ENCODE peak calls at places on chromosome 3, in nine cellular contexts. W is endothelial cell; G is Right ventricle myocardium superior; Z is mucosa of gallbladder; U is cardiac muscle cell; K is astrocyte of the spinal cord; O is sigmoid colon; S is activated T-helper 9 cell treated with anti-CD3 and anti-CD28 coated beads, Interleukin-2, amount 50 U/mL, for 16 hours; A is DMS79. M is an unnamed sample.

GRCh38 chr3:195238626-195239118 is 32.3 kb downstream of the XXYLT1 start:
- DNase-seq in G (no peak), A (no peak), S (no peak), Z (no peak), O (peak), U (no peak), W (no peak), K (peak), M (no peak)

GRCh38 chr3:50675179-50676030 is 678 bp downstream of the DOCK3 start:
- DNase-seq in U (peak), O (peak), G (peak), K (no peak), S (peak), Z (no peak), A (no peak), W (peak), M (no peak)

GRCh38 chr3:83868909-83869567 is 1089.8 kb upstream of the CADM2 start:
- DNase-seq in S (no peak), K (no peak), Z (no peak), O (no peak), G (no peak), A (no peak), W (no peak), U (peak), M (no peak)

GRCh38 chr3:53234130-53234840 is 21.5 kb downstream of the TKT start:
- DNase-seq in S (no peak), W (no peak), U (no peak), K (no peak), Z (no peak), A (no peak), O (no peak), G (no peak), M (no peak)

GRCh38 chr3:134625462-134625861 is 25.4 kb downstream of the KY start:
- DNase-seq in G (no peak), A (no peak), K (no peak), O (no peak), W (no peak), S (no peak), U (no peak), Z (no peak), M (no peak)

GRCh38 chr3:108936924-108937689 is 16.6 kb downstream of the GUCA1C start:
- DNase-seq in W (no peak), A (no peak), K (no peak), S (no peak), G (no peak), O (no peak), Z (no peak), U (no peak), M (no peak)

GRCh38 chr3:79011821-79012529 is 755.8 kb downstream of the ROBO1 start:
- DNase-seq in U (peak), A (no peak), K (no peak), G (no peak), Z (no peak), S (no peak), O (no peak), W (no peak), M (no peak)

GRCh38 chr3:8575364-8576104 is 69.1 kb downstream of the SSUH2 start:
- DNase-seq in S (no peak), Z (no peak), U (no peak), K (peak), A (no peak), G (no peak), W (no peak), O (no peak), M (no peak)

GRCh38 chr3:11514191-11514770 is 129.4 kb downstream of the VGLL4 start:
- DNase-seq in O (peak), G (no peak), W (no peak), K (peak), S (no peak), U (no peak), A (no peak), Z (peak), M (peak)

GRCh38 chr3:25820372-25820771 is 30.5 kb downstream of the OXSM start:
- DNase-seq in S (no peak), K (peak), U (no peak), W (no peak), O (no peak), Z (no peak), A (no peak), G (no peak), M (peak)

GRCh38 chr3:99648091-99648490 is 9.7 kb downstream of the COL8A1 start:
- DNase-seq in O (no peak), A (no peak), K (peak), S (no peak), U (no peak), W (no peak), Z (peak), G (peak), M (no peak)